ENCODE peak calls at places on chromosome 2, in five cellular contexts. V is Panc1, G is lower leg skin, H is mesothelial cell of epicardium, Q is Peyer's patch. M is an unnamed sample.

GRCh38 chr2:63888490-63889402 is 47.0 kb downstream of the UGP2 start:
- DNase-seq in V (peak), H (no peak), Q (peak), G (no peak), M (no peak)

GRCh38 chr2:208407667-208408066 is 1.1 kb downstream of the PTH2R start:
- DNase-seq in V (no peak), H (no peak), G (no peak), Q (no peak), M (no peak)

GRCh38 chr2:127172306-127172705 is 47.8 kb downstream of the CYP27C1 start:
- DNase-seq in H (no peak), G (no peak), V (no peak), Q (no peak), M (no peak)

GRCh38 chr2:23689891-23690290 is 237.0 kb downstream of the ATAD2B start:
- DNase-seq in H (no peak), V (no peak), G (no peak), Q (no peak), M (no peak)

GRCh38 chr2:128287780-128288735 is 30.6 kb downstream of the HS6ST1 start:
- DNase-seq in G (no peak), V (no peak), H (no peak), Q (no peak), M (no peak)

GRCh38 chr2:97926936-97927335 is 68.8 kb downstream of the TMEM131 start:
- DNase-seq in Q (no peak), V (no peak), G (no peak), H (no peak), M (no peak)

GRCh38 chr2:39099820-39100728 is 20.8 kb downstream of the SOS1 start:
- DNase-seq in H (no peak), G (no peak), Q (no peak), V (no peak), M (no peak)

GRCh38 chr2:45812039-45812500 is 160.6 kb downstream of the PRKCE start:
- DNase-seq in Q (no peak), V (no peak), G (no peak), H (no peak), M (no peak)

GRCh38 chr2:155310589-155310988 is 612.1 kb downstream of the KCNJ3 start:
- DNase-seq in G (no peak), V (peak), H (no peak), Q (no peak), M (no peak)

GRCh38 chr2:119231975-119232665 is 8.5 kb downstream of the STEAP3 start:
- DNase-seq in H (no peak), Q (no peak), V (no peak), G (no peak), M (no peak)

GRCh38 chr2:17959833-17960232 is 81.4 kb downstream of the KCNS3 start:
- DNase-seq in Q (no peak), G (no peak), V (no peak), H (no peak), M (no peak)

GRCh38 chr2:38509322-38509946 is 93.3 kb downstream of the HNRNPLL start:
- DNase-seq in G (no peak), Q (no peak), H (no peak), V (no peak), M (peak)

GRCh38 chr2:160482673-160483072 is 10.9 kb downstream of the RBMS1 start:
- DNase-seq in Q (peak), G (no peak), H (no peak), V (no peak), M (no peak)

GRCh38 chr2:160257015-160257741 is 57.1 kb upstream of the ITGB6 start:
- DNase-seq in Q (no peak), G (no peak), H (no peak), V (no peak), M (no peak)

GRCh38 chr2:148876589-148877402 is 1.8 kb downstream of the KIF5C start:
- DNase-seq in H (no peak), V (no peak), G (no peak), Q (peak), M (peak)

GRCh38 chr2:126849486-126849885 is 49.2 kb upstream of the TEX51 start:
- DNase-seq in H (no peak), Q (no peak), V (no peak), G (no peak), M (no peak)

GRCh38 chr2:95374916-95375471 is 27.5 kb upstream of the FAHD2A start:
- DNase-seq in V (no peak), G (no peak), Q (peak), H (no peak), M (no peak)

GRCh38 chr2:86704482-86704971 is 15.6 kb upstream of the RMND5A start:
- DNase-seq in Q (peak), G (peak), V (peak), H (no peak), M (no peak)

GRCh38 chr2:9681427-9681817 is 50.6 kb upstream of the YWHAQ start:
- DNase-seq in H (no peak), V (no peak), Q (no peak), G (no peak), M (no peak)

GRCh38 chr2:18740428-18740827 is 151.1 kb upstream of the NT5C1B start:
- DNase-seq in H (no peak), V (no peak), G (no peak), Q (no peak), M (no peak)

GRCh38 chr2:229889023-229889422 is 32.8 kb downstream of the TRIP12 start:
- DNase-seq in Q (no peak), H (no peak), V (no peak), G (no peak), M (no peak)

GRCh38 chr2:27959496-27959895 is 69.0 kb downstream of the BABAM2 start:
- DNase-seq in V (no peak), Q (peak), H (no peak), G (peak), M (no peak)

GRCh38 chr2:26008851-26009566 is 24.9 kb upstream of the RAB10 start:
- DNase-seq in H (no peak), V (no peak), Q (peak), G (peak), M (no peak)

GRCh38 chr2:5730386-5730785 is 38.2 kb downstream of the SOX11 start:
- DNase-seq in Q (no peak), H (no peak), V (no peak), G (no peak), M (no peak)

GRCh38 chr2:200640906-200641305 is 55.1 kb downstream of the AOX1 start:
- DNase-seq in V (no peak), Q (no peak), H (no peak), G (no peak), M (no peak)

GRCh38 chr2:7748717-7749415 is 831.7 kb downstream of the RNF144A start:
- DNase-seq in Q (no peak), V (peak), H (no peak), G (no peak), M (no peak)

GRCh38 chr2:218010116-218010837 is 7.5 kb upstream of the TNS1 start:
- DNase-seq in G (no peak), Q (peak), V (no peak), H (peak), M (peak)

GRCh38 chr2:71702071-71702970 is 249.0 kb downstream of the DYSF start:
- DNase-seq in G (no peak), V (no peak), Q (no peak), H (no peak), M (no peak)

GRCh38 chr2:69815717-69816116 is 13.7 kb upstream of the GMCL1 start:
- DNase-seq in Q (no peak), G (no peak), H (no peak), V (no peak), M (no peak)

GRCh38 chr2:238811293-238811692 is 36.6 kb upstream of the TWIST2 start:
- DNase-seq in V (no peak), G (no peak), Q (no peak), H (no peak), M (no peak)

GRCh38 chr2:202056611-202057010 is 16.4 kb upstream of the KIAA2012 start:
- DNase-seq in H (no peak), G (no peak), Q (no peak), V (no peak), M (no peak)

GRCh38 chr2:202064881-202065230 is 8.2 kb upstream of the KIAA2012 start:
- DNase-seq in G (no peak), Q (no peak), H (no peak), V (no peak), M (no peak)

GRCh38 chr2:202061695-202062094 is 11.4 kb upstream of the KIAA2012 start:
- DNase-seq in H (no peak), G (no peak), Q (no peak), V (no peak), M (no peak)

GRCh38 chr2:202064206-202064880 is 8.7 kb upstream of the KIAA2012 start:
- DNase-seq in H (no peak), G (no peak), V (no peak), Q (no peak), M (no peak)

DNA sequence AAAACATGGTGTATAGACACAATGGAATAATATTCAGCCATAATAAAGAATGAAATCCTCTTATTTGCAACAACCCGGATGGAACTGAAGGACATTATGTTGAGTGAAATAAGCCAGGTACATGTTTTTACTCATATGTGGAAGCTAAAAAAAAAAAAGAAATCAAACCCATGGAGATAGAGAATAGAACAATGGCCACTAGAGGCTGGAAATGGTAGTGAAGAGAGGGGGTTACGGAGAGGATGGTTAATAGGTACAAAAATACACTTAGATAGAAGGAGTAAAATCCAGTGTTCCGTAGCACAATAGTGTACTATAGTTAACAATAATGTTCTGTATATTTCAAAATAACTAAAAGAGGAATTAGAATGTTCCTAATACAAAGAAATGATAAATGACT is 12.8 kb upstream of the KIAA2012 start:
- DNase-seq in H (no peak), V (no peak), G (no peak), Q (no peak), M (no peak)
- TF ChIP-seq CTCF in H (no peak), V (peak), G (no peak), Q (no peak), M (peak)

GRCh38 chr2:34736482-34736881 is 1137.4 kb upstream of the FAM98A start:
- DNase-seq in Q (no peak), G (no peak), V (no peak), H (no peak), M (no peak)

GRCh38 chr2:34734042-34734441 is 1134.9 kb upstream of the FAM98A start:
- DNase-seq in Q (no peak), H (no peak), V (no peak), G (no peak), M (no peak)

GRCh38 chr2:34734662-34735061 is 1135.6 kb upstream of the FAM98A start:
- DNase-seq in G (no peak), H (no peak), Q (no peak), V (no peak), M (no peak)

DNA sequence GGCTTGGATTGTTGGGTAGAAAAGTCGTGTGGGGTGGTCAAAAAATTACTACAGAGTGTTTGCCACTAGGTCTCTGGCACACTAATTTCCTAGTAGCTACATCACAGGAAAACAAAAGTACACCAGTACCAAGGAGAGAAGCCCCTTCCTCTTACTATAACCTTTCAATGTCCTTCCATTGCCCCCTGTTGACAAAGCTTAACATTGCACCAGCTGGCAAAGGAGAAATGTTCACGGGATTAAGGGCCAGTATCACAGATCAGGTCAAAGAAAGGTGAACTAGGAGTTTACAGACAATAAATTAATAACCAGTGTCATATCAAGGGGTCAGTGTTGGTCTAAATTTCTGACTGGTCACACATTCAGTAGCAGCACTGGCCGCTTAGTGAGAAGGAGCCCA is 1139.6 kb upstream of the FAM98A start:
- DNase-seq in G (no peak), V (no peak), H (no peak), Q (no peak), M (no peak)
- TF ChIP-seq CTCF in G (no peak), V (peak), H (no peak), Q (no peak), M (peak)

GRCh38 chr2:172634477-172634876 is 78.6 kb downstream of the PDK1 start:
- DNase-seq in V (no peak), H (no peak), G (no peak), Q (no peak), M (no peak)

GRCh38 chr2:172635548-172635947 is 79.7 kb downstream of the PDK1 start:
- DNase-seq in Q (no peak), G (no peak), H (no peak), V (no peak), M (no peak)

GRCh38 chr2:172628085-172628484 is 72.2 kb downstream of the PDK1 start:
- DNase-seq in Q (no peak), H (no peak), G (no peak), V (no peak), M (no peak)

GRCh38 chr2:172624996-172625395 is 69.1 kb downstream of the PDK1 start:
- DNase-seq in Q (no peak), V (no peak), G (no peak), H (no peak), M (no peak)

DNA sequence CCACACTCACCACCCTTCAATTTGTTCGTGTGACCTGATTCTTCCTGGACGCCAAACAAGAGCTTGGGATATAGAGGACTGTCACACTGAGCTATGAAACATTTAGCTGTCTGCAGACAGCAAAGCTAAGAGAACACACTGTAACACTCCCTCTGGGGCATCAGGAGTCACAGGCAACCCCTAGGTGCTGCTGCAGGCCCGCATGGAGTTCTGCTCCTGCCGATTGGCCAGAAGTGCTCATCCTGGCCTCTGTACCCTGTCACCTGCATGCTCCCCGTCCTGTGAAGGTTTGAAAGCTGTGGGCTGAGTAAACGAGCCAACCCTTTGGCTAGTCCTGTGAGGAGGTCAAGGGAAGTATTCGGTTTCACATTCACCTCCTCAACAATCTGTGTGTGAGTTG is 73.7 kb downstream of the PDK1 start:
- DNase-seq in H (no peak), Q (no peak), V (no peak), G (no peak), M (no peak)
- TF ChIP-seq CTCF in H (no peak), Q (no peak), V (no peak), G (no peak), M (no peak)

GRCh38 chr2:158723921-158724802 is 71.0 kb upstream of the DAPL1 start:
- DNase-seq in V (peak), Q (no peak), H (no peak), G (no peak), M (no peak)
- TF ChIP-seq CTCF in V (no peak), Q (no peak), H (no peak), G (no peak), M (no peak)

GRCh38 chr2:213147550-213147949 is 3.9 kb downstream of the IKZF2 start:
- DNase-seq in H (no peak), V (no peak), Q (no peak), G (no peak), M (no peak)

GRCh38 chr2:213148572-213149331 is 2.7 kb downstream of the IKZF2 start:
- DNase-seq in H (no peak), Q (no peak), G (no peak), V (no peak), M (no peak)

GRCh38 chr2:213150315-213150951 is 979 bp downstream of the IKZF2 start:
- DNase-seq in Q (no peak), G (no peak), H (no peak), V (no peak), M (no peak)

GRCh38 chr2:213149949-213150314 is 1.5 kb downstream of the IKZF2 start:
- DNase-seq in V (no peak), G (no peak), Q (no peak), H (no peak), M (no peak)

GRCh38 chr2:213149332-213149875 is 2.0 kb downstream of the IKZF2 start:
- DNase-seq in Q (no peak), G (no peak), V (no peak), H (no peak), M (no peak)
- TF ChIP-seq CTCF in Q (no peak), G (no peak), V (no peak), H (no peak), M (no peak)

GRCh38 chr2:107698861-107699260 is 127.8 kb upstream of the RGPD4 start:
- DNase-seq in H (no peak), V (no peak), G (no peak), Q (no peak), M (no peak)
- TF ChIP-seq CTCF in H (no peak), V (no peak), G (no peak), Q (no peak), M (no peak)